ENCODE peak calls at places on chromosomes 5 and 9, in five cellular contexts. B is HCT116, X is neural progenitor cell, F is PC-3, U is GM23248. I is an unnamed sample. For H3K4me1, the result is how much of the 10 kb centered on the place peaks cover.

GRCh38 chr5:115471674-115472073 is 72.9 kb downstream of the FEM1C start:
- DNase-seq in B (no peak), X (no peak), F (no peak), U (peak), I (no peak)

GRCh38 chr5:105057893-105058292 is 1495.3 kb upstream of the NUDT12 start:
- DNase-seq in B (no peak), X (no peak), F (no peak), U (no peak), I (no peak)

GRCh38 chr5:160799160-160799559 is 52.9 kb downstream of the ATP10B start:
- DNase-seq in B (no peak), X (no peak), F (no peak), U (no peak), I (no peak)

GRCh38 chr9:33818167-33818831 is 1.3 kb downstream of the UBE2R2 start:
- DNase-seq in B (no peak), X (no peak), F (peak), U (no peak), I (peak)

GRCh38 chr5:36777105-36777757 is 99.3 kb upstream of the NIPBL start:
- DNase-seq in B (peak), X (peak), F (peak), U (peak), I (no peak)

GRCh38 chr5:164051745-164052144 is 546.3 kb downstream of the MAT2B start:
- DNase-seq in B (no peak), X (no peak), F (peak), U (no peak), I (no peak)

GRCh38 chr9:108186996-108187395 is 668.8 kb downstream of the ACTL7B start:
- DNase-seq in B (no peak), X (no peak), F (no peak), U (peak), I (no peak)

GRCh38 chr5:143693691-143694252 is 118.2 kb upstream of the HMHB1 start:
- DNase-seq in B (no peak), X (no peak), F (no peak), U (no peak), I (peak)

GRCh38 chr5:88691945-88692868 is 190.8 kb downstream of the MEF2C start:
- DNase-seq in B (no peak), X (peak), F (peak), U (peak), I (no peak)

GRCh38 chr9:131656356-131657030 is 83.4 kb downstream of the RAPGEF1 start:
- DNase-seq in B (no peak), X (no peak), F (no peak), U (no peak), I (no peak)

GRCh38 chr5:139864716-139865483 is 69.3 kb downstream of the PSD2 start:
- DNase-seq in B (no peak), X (no peak), F (no peak), U (no peak), I (no peak)

GRCh38 chr9:69237702-69238295 is 63.7 kb downstream of the TJP2 start:
- DNase-seq in B (no peak), X (no peak), F (no peak), U (no peak), I (no peak)

GRCh38 chr5:125835293-125836172 is 587.7 kb upstream of the GRAMD2B start:
- DNase-seq in B (peak), X (peak), F (peak), U (peak), I (peak)

GRCh38 chr9:34552606-34552981 is 29.8 kb upstream of the ENHO start:
- DNase-seq in B (no peak), X (no peak), F (no peak), U (no peak), I (no peak)

GRCh38 chr9:135320943-135321342 is 158.6 kb upstream of the PPP1R26 start:
- DNase-seq in B (no peak), X (no peak), F (no peak), U (no peak), I (no peak)

GRCh38 chr9:86854898-86855523 is 92.3 kb downstream of the GAS1 start:
- DNase-seq in B (no peak), X (peak), F (peak), U (peak), I (no peak)

GRCh38 chr5:38845555-38846378 is at the start of gene OSMR:
- DNase-seq in B (peak), X (peak), F (peak), U (peak), I (no peak)

GRCh38 chr5:96601811-96602244 is 60.3 kb upstream of the CAST start:
- DNase-seq in B (peak), X (peak), F (peak), U (peak), I (peak)

GRCh38 chr9:95516736-95517558 is at the start of gene PTCH1:
- DNase-seq in B (no peak), X (peak), F (peak), U (peak), I (no peak)

GRCh38 chr5:173236531-173237501 is 1.8 kb upstream of the NKX2-5 start:
- DNase-seq in B (no peak), X (peak), F (no peak), U (no peak), I (no peak)

GRCh38 chr5:142685418-142686209 is at the start of gene FGF1:
- DNase-seq in B (no peak), X (no peak), F (no peak), U (no peak), I (no peak)

GRCh38 chr5:109359643-109360042 is 50.1 kb downstream of the PJA2 start:
- DNase-seq in B (no peak), X (no peak), F (no peak), U (no peak), I (no peak)

GRCh38 chr9:36748322-36748899 is 175.7 kb downstream of the MELK start:
- DNase-seq in B (no peak), X (peak), F (peak), U (peak), I (peak)

GRCh38 chr9:133715866-133716563 is 22.1 kb downstream of the SARDH start:
- DNase-seq in B (no peak), X (peak), F (no peak), U (no peak), I (peak)

GRCh38 chr9:83537331-83538171 is 650 bp downstream of the FRMD3 start:
- DNase-seq in B (no peak), X (peak), F (no peak), U (peak), I (no peak)

GRCh38 chr9:123358181-123358894 is 2.3 kb downstream of the CRB2 start:
- DNase-seq in B (no peak), X (peak), F (no peak), U (no peak), I (no peak)

GRCh38 chr9:84759300-84759750 is 89.8 kb downstream of the NTRK2 start:
- DNase-seq in B (no peak), X (no peak), F (peak), U (no peak), I (no peak)

GRCh38 chr9:83992407-83992806 is 11.8 kb downstream of the RMI1 start:
- DNase-seq in B (no peak), X (no peak), F (peak), U (peak), I (no peak)

GRCh38 chr5:88772831-88773230 is 110.2 kb downstream of the MEF2C start:
- DNase-seq in B (no peak), X (no peak), F (no peak), U (no peak), I (no peak)

GRCh38 chr9:36934478-36935065 is 99.5 kb downstream of the PAX5 start:
- DNase-seq in B (no peak), X (no peak), F (no peak), U (peak), I (no peak)

GRCh38 chr5:105956456-105957177 is 1714.1 kb downstream of the EFNA5 start:
- DNase-seq in B (no peak), X (no peak), F (peak), U (peak), I (no peak)

GRCh38 chr5:52895070-52895469 is 94.1 kb upstream of the ITGA2 start:
- DNase-seq in B (no peak), X (no peak), F (no peak), U (no peak), I (no peak)

GRCh38 chr5:98581416-98581999 is 192.0 kb upstream of the RGMB start:
- DNase-seq in B (no peak), X (no peak), F (peak), U (peak), I (no peak)

GRCh38 chr9:116165912-116166311 is 12.3 kb downstream of the PAPPA start:
- DNase-seq in B (no peak), X (no peak), F (no peak), U (peak), I (no peak)

DNA sequence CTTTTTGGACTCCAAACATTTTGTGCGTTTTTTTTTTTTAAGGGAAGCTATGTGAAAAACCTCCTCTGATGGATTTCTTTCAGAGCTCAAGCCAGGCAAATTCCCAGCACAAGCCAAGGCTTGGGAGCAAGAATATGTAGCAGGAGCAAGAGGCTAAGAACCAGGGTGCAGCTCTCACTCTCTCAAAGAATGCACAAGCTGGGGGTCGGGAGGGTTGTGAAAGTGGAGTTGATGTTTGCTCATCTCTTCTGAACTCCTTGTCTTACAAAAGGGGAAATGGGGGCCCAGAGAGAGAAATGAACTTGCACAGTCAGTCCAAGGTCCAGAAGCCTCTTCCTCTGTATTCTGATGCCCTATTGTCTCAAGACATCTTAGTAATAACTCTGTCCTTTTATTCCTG is 7.7 kb upstream of the TRAF1 start:
- DNase-seq in B (no peak), X (no peak), F (no peak), U (no peak), I (no peak)
- H3K4me1 ChIP-seq in B (under half), X (under half), F (under half), U (under half), I (half or more)

DNA sequence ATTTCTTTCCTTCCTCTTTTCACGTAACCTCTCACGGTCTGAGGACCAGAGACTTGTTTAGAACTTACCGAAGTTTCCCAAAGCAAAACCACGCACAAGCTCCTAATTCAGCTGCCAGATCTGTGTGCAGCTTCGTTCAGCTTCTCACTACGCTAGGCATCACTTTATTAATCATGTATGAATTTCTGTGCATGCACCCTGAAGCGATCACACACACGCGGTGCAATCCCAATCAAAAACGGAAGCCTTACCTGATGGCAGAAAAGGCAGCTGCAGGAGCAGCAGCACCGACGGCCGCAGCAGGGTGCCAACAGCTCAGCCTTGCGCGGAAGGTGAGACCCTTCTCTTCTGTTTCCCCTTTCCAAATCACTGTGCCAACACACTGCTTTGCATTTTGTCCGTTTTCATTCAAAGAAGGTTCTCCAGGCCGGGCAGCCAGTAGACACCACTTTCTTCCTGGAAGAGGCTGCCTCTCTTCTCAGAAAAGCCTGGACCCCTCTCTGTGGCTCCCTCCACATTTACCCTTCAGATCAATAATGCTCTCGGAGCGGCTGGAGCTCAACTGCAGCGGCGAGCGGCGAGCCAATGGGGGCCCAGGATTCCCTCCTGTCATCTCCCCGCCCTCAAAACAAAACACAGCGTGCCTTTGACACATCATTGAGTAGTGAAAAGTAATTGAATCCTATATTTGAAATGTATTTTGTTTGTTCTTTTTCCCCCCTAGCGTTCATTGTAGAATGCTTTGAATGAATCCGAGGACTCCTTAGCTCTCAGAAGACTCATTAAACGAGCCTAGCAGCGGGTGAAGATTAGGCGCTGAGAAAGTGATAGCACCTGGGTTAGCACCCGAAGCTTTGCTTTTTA is at the start of gene CDH12:
- DNase-seq in B (no peak), X (peak), F (peak), U (peak), I (no peak)
- TF ChIP-seq EZH2 in B (no peak), X (no peak), F (no peak), U (no peak), I (no peak)

DNA sequence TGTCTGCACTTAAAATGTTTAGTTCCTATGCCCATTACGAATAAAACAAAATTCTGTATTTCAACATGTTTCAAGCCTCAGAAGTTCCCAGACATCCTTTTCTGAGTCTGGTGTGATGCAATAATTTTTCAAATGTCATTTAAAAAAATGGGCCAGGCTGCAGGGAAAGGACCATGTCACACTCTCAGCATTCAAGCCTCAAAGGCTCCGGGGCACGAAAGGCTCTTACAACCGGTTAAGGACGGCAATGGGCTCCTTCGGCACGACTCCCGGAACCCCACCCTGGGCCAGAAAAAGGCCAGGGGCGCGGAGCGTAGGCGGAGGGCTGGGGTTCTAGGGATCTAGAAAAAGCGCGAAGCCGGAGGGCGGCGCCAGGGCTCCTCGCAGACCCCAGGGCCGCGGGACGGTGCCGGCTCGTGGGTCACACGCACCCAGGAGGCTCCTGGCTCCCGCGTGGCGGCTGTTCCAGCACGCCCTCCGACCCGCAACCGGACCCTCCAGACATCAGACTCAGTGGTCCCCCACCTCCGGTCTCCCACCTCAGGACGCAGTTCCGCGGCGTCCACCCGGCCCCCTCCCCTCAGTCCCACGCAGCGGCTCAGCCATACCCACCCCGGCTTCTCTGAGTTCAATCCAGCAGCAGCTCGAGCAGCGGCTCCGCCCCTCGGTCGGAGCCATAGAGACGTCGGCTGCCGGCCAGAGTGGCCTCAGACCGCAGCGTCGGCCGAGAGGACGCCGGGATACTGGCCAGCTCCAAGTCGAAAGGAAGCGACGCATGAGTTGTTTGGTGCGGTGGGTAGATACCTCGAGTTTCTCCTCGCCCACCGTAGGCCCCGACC is at the start of gene TMEM267:
- DNase-seq in B (peak), X (peak), F (peak), U (peak), I (peak)
- H3K9ac ChIP-seq in B (peak), X (peak), F (peak), U (peak), I (peak)

DNA sequence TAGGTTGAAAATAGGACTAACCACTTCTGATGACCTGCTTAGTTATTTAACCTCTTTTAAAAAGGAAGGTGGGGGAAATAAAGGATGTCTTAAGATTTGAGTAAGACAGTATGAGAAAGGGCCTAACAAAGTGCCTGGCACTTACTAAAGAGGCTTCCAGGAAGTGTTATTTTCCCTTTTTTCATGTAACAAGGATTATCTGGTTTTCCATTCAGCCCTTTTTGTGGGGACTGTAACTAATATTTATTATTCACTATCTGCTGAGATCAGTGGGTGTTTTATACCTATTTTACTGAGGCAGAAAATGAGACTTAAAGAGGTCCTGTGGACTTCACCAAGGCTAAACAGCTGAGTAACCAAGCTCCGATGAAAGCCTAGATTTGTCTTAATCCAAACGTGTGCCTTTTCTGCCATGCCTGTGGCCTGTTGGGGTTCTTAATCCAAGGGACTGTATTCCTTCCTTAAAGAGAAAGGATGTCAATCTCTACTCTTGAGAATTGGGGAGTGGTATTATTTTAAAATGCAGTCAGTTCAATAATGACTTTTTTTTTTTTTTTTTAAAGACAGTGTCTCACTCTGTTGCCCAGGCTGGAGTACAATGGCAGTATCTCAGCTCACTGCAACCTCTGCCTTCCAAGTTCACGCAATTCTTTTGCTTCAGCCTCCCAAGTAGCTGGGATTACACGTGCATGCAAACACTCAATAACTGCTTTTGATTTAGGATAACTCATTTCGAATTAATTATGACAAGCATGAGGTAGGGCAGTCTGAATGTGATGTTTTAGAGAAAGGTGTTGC is 6.5 kb downstream of the JMY start:
- DNase-seq in B (no peak), X (no peak), F (no peak), U (no peak), I (no peak)
- H3K4me1 ChIP-seq in B (under half), X (under half), F (under half), U (under half), I (under half)

GRCh38 chr5:43038523-43038989 is 1.6 kb downstream of the ANXA2R start:
- DNase-seq in B (no peak), X (peak), F (peak), U (no peak), I (peak)

GRCh38 chr5:43041131-43041668 is 1.1 kb upstream of the ANXA2R start:
- DNase-seq in B (no peak), X (peak), F (no peak), U (no peak), I (peak)

GRCh38 chr5:43040287-43041098 is at the start of gene ANXA2R:
- DNase-seq in B (peak), X (peak), F (peak), U (peak), I (peak)

GRCh38 chr5:43039115-43039467 is 1.0 kb downstream of the ANXA2R start:
- DNase-seq in B (no peak), X (no peak), F (no peak), U (no peak), I (no peak)

GRCh38 chr5:43039468-43040286 is 442 bp downstream of the ANXA2R start:
- DNase-seq in B (peak), X (peak), F (peak), U (peak), I (peak)
- TF ChIP-seq EZH2 in B (no peak), X (peak), F (no peak), U (no peak), I (no peak)

DNA sequence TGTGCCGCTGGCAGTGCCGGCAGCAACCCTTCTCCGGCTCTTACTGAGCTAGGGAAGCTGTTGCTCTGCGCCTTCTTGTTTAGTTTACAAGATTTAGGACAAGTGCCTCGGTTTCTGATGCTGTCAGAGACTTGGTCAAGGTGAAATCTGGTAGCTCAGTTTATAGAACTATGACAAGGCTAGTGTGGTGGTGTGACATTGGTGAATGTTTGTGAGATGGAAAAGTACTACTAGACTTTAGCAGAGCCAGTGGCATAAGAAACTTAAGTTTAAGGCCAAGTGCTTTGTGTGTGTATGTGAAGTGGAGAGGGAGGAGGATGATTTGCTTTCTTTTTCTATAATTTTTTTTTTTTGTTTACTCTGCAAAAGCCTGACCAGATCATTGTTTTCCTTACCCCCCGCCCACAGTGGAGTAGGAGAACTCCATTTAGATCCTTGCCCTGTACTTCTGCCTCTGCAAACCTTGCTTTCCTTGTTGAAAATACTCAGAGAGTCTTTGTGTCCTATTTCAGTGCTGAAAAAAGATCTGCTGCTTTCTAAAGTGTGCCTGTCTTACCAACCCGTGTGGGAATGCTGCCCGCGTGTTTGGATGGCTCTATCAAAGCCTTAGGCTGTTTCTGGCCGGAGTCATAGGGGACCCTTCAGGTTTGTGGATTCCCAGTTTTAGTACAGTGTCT is 75.9 kb downstream of the TRIO start:
- DNase-seq in B (no peak), X (no peak), F (no peak), U (peak), I (no peak)
- H3K9ac ChIP-seq in B (no peak), X (no peak), F (no peak), U (peak), I (no peak)

GRCh38 chr5:418681-419121 is 24.3 kb upstream of the EXOC3 start:
- DNase-seq in B (no peak), X (no peak), F (no peak), U (no peak), I (no peak)

GRCh38 chr5:416636-416960 is 26.4 kb upstream of the EXOC3 start:
- DNase-seq in B (no peak), X (no peak), F (no peak), U (no peak), I (no peak)

GRCh38 chr5:417301-417700 is 25.7 kb upstream of the EXOC3 start:
- DNase-seq in B (no peak), X (no peak), F (no peak), U (no peak), I (no peak)

GRCh38 chr5:417765-418559 is 25.0 kb upstream of the EXOC3 start:
- DNase-seq in B (no peak), X (no peak), F (no peak), U (peak), I (no peak)

GRCh38 chr5:415928-416635 is 26.9 kb upstream of the EXOC3 start:
- DNase-seq in B (no peak), X (peak), F (no peak), U (no peak), I (no peak)
- H3K4me1 ChIP-seq in B (under half), X (under half), F (under half), U (under half), I (under half)

GRCh38 chr5:10564838-10565784 is 1.2 kb downstream of the ANKRD33B start:
- DNase-seq in B (no peak), X (peak), F (no peak), U (peak), I (no peak)
- TF ChIP-seq EZH2 in B (no peak), X (peak), F (no peak), U (no peak), I (no peak)